ENCODE peak calls at places on chromosomes 12 and 14, in ten cellular contexts. A is colonic mucosa; U is RCC 7860; D is neural crest cell; G is activated T-cell treated with anti-CD3 and anti-CD28 coated beads, Interleukin-2, amount 50 U/mL, for 72 hours; P is stimulated activated CD4-positive, alpha-beta T cell treated with anti-CD3 and anti-CD28 coated beads, TNF-alpha, amount 100 ng/mL, for 1 hour; V is left ventricle myocardium inferior; S is lower lobe of right lung; R is ureter; K is NCI-H510A treated with DMSO at 0.1 percent for 48 hours. B is an unnamed sample.
A peak's percentile ranks its signal among the peaks of the same experiment; 100 is the strongest.

GRCh38 chr12:81354327-81354932 is 276.6 kb downstream of the ACSS3 start:
- DNase-seq in D (no peak), K (no peak), V (no peak), A (no peak), S (no peak), R (no peak), G (no peak), U (no peak), P (no peak), B (no peak)

GRCh38 chr12:101902641-101903040 is 25.3 kb downstream of the DRAM1 start:
- DNase-seq in A (no peak), G (no peak), P (no peak), D (no peak), U (no peak), K (no peak), R (no peak), S (no peak), V (no peak), B (no peak)

GRCh38 chr12:33825442-33825841 is 196.9 kb upstream of the ALG10 start:
- DNase-seq in A (no peak), U (peak; percentile 54), P (no peak), K (no peak), V (no peak), R (no peak), D (no peak), G (no peak), S (no peak), B (no peak)

GRCh38 chr12:49233842-49234526 is 30.9 kb upstream of the TUBA1C start:
- DNase-seq in U (no peak), V (peak; percentile 56), A (peak; percentile 37), R (peak; percentile 54), P (no peak), G (no peak), S (peak; percentile 92), D (no peak), K (peak; percentile 85), B (no peak)

GRCh38 chr12:112116232-112117060 is 7.9 kb upstream of the NAA25 start:
- DNase-seq in S (peak; percentile 62), P (no peak), R (peak; percentile 33), K (peak; percentile 78), G (no peak), U (no peak), V (peak; percentile 72), D (peak; percentile 59), A (peak; percentile 58), B (peak; percentile 84)

GRCh38 chr12:31715283-31715825 is 13.5 kb downstream of the AMN1 start:
- DNase-seq in S (no peak), K (no peak), V (no peak), G (no peak), R (no peak), D (no peak), U (no peak), P (no peak), A (no peak), B (no peak)

GRCh38 chr12:41140117-41140516 is 48.0 kb upstream of the PDZRN4 start:
- DNase-seq in U (no peak), K (no peak), V (no peak), R (no peak), D (no peak), A (no peak), S (no peak), G (no peak), P (no peak), B (no peak)

GRCh38 chr14:52494444-52494843 is 57.9 kb downstream of the TXNDC16 start:
- DNase-seq in R (no peak), P (no peak), S (no peak), G (no peak), U (no peak), A (no peak), D (no peak), K (no peak), V (no peak), B (no peak)

GRCh38 chr14:64294672-64295413 is 672 bp upstream of the ESR2 start:
- DNase-seq in G (peak; percentile 94), R (peak; percentile 77), K (peak; percentile 78), U (no peak), D (peak; percentile 69), A (peak; percentile 84), S (peak; percentile 85), V (peak; percentile 68), P (peak; percentile 50), B (peak; percentile 81)

GRCh38 chr14:32939254-32940065 is 781 bp downstream of the NPAS3 start:
- DNase-seq in A (peak; percentile 62), G (peak; percentile 37), V (peak; percentile 86), U (no peak), R (peak; percentile 61), S (peak; percentile 58), D (peak; percentile 67), P (no peak), K (peak; percentile 70), B (peak; percentile 63)

GRCh38 chr12:34394211-34395055 is 372.1 kb downstream of the ALG10 start:
- DNase-seq in G (no peak), P (no peak), U (no peak), K (no peak), A (peak; percentile 6), R (peak; percentile 29), D (no peak), S (peak; percentile 28), V (peak; percentile 6), B (no peak)

GRCh38 chr14:36751116-36751515 is 89.5 kb downstream of the PAX9 start:
- DNase-seq in D (no peak), R (no peak), S (no peak), V (no peak), A (peak; percentile 43), K (no peak), G (no peak), P (no peak), U (no peak), B (no peak)

GRCh38 chr12:122080149-122081107 is 1.9 kb downstream of the MLXIP start:
- DNase-seq in S (peak; percentile 72), D (no peak), A (peak; percentile 84), K (peak; percentile 62), R (peak; percentile 84), V (peak; percentile 53), P (no peak), G (peak; percentile 27), U (peak; percentile 81), B (no peak)

GRCh38 chr12:96421014-96421413 is 20.8 kb upstream of the CDK17 start:
- DNase-seq in A (no peak), D (no peak), P (no peak), G (no peak), R (no peak), U (no peak), V (no peak), K (no peak), S (no peak), B (no peak)

GRCh38 chr12:868722-869121 is 80.8 kb downstream of the RAD52 start:
- DNase-seq in U (no peak), P (no peak), V (no peak), G (no peak), K (no peak), D (no peak), A (no peak), R (no peak), S (no peak), B (peak; percentile 9)

GRCh38 chr12:70360218-70360617 is 5.9 kb upstream of the KCNMB4 start:
- DNase-seq in U (no peak), A (no peak), V (no peak), G (no peak), S (no peak), R (no peak), P (no peak), D (no peak), K (no peak), B (no peak)

GRCh38 chr14:68420354-68420753 is 372.5 kb downstream of the ZFP36L1 start:
- DNase-seq in K (no peak), U (no peak), D (no peak), S (no peak), G (no peak), V (no peak), A (no peak), R (no peak), P (no peak), B (no peak)

GRCh38 chr14:85479306-85479705 is 50.6 kb upstream of the FLRT2 start:
- DNase-seq in D (no peak), U (no peak), R (no peak), K (no peak), P (no peak), A (no peak), G (no peak), V (no peak), S (no peak), B (no peak)

GRCh38 chr12:44334347-44334746 is 498.5 kb downstream of the TMEM117 start:
- DNase-seq in R (no peak), V (no peak), D (no peak), A (no peak), S (no peak), U (no peak), G (no peak), K (no peak), P (no peak), B (no peak)

GRCh38 chr12:27331299-27331926 is 1.2 kb upstream of the BMAL2 start:
- DNase-seq in G (peak; percentile 61), U (peak; percentile 87), D (no peak), S (no peak), P (no peak), V (no peak), K (no peak), A (no peak), R (no peak), B (no peak)